ENCODE peak calls at places on chromosome 2, in nine cellular contexts. One of them, this sample, is unnamed.

GRCh38 chr2:226607379-226607778 is 192.2 kb downstream of the IRS1 start:
- DNase-seq in stomach: no peak
- DNase-seq in A549: peak; percentile 16
- DNase-seq in breast epithelium: no peak
- DNase-seq in tibial nerve: no peak
- DNase-seq in suprapubic skin: no peak
- DNase-seq in heart left ventricle: no peak
- DNase-seq in body of pancreas: no peak
- DNase-seq in ovary: no peak
- DNase-seq in this sample: no peak

GRCh38 chr2:238128061-238129040 is 10.1 kb upstream of the KLHL30 start:
- DNase-seq in suprapubic skin: no peak
- DNase-seq in stomach: no peak
- DNase-seq in body of pancreas: no peak
- DNase-seq in tibial nerve: no peak
- DNase-seq in A549: no peak
- DNase-seq in heart left ventricle: peak; percentile 57
- DNase-seq in ovary: no peak
- DNase-seq in breast epithelium: no peak
- DNase-seq in this sample: no peak

GRCh38 chr2:19435815-19436214 is 77.4 kb upstream of the OSR1 start:
- DNase-seq in stomach: no peak
- DNase-seq in tibial nerve: no peak
- DNase-seq in suprapubic skin: no peak
- DNase-seq in breast epithelium: no peak
- DNase-seq in A549: no peak
- DNase-seq in body of pancreas: no peak
- DNase-seq in heart left ventricle: no peak
- DNase-seq in ovary: no peak
- DNase-seq in this sample: no peak

GRCh38 chr2:120134263-120134662 is 88.9 kb downstream of the TMEM185B start:
- DNase-seq in stomach: no peak
- DNase-seq in breast epithelium: no peak
- DNase-seq in tibial nerve: no peak
- DNase-seq in body of pancreas: no peak
- DNase-seq in suprapubic skin: no peak
- DNase-seq in ovary: no peak
- DNase-seq in A549: peak; percentile 78
- DNase-seq in heart left ventricle: no peak
- DNase-seq in this sample: no peak

GRCh38 chr2:112648081-112648480 is 2.3 kb downstream of the SLC20A1 start:
- DNase-seq in body of pancreas: no peak
- DNase-seq in ovary: no peak
- DNase-seq in stomach: no peak
- DNase-seq in suprapubic skin: no peak
- DNase-seq in A549: no peak
- DNase-seq in breast epithelium: no peak
- DNase-seq in tibial nerve: no peak
- DNase-seq in heart left ventricle: no peak
- DNase-seq in this sample: no peak

GRCh38 chr2:9492927-9493326 is 18.6 kb downstream of the IAH1 start:
- DNase-seq in heart left ventricle: no peak
- DNase-seq in ovary: no peak
- DNase-seq in body of pancreas: no peak
- DNase-seq in A549: no peak
- DNase-seq in suprapubic skin: no peak
- DNase-seq in stomach: no peak
- DNase-seq in breast epithelium: no peak
- DNase-seq in tibial nerve: no peak
- DNase-seq in this sample: no peak

GRCh38 chr2:222751821-222752719 is 80.6 kb downstream of the MOGAT1 start:
- DNase-seq in breast epithelium: no peak
- DNase-seq in heart left ventricle: no peak
- DNase-seq in tibial nerve: no peak
- DNase-seq in body of pancreas: no peak
- DNase-seq in ovary: no peak
- DNase-seq in A549: no peak
- DNase-seq in suprapubic skin: no peak
- DNase-seq in stomach: no peak
- DNase-seq in this sample: no peak

GRCh38 chr2:241291977-241292376 is 23.5 kb downstream of the HDLBP start:
- DNase-seq in tibial nerve: no peak
- DNase-seq in heart left ventricle: no peak
- DNase-seq in suprapubic skin: no peak
- DNase-seq in stomach: no peak
- DNase-seq in body of pancreas: no peak
- DNase-seq in A549: no peak
- DNase-seq in ovary: no peak
- DNase-seq in breast epithelium: no peak
- DNase-seq in this sample: no peak

GRCh38 chr2:112220831-112221230 is 34.0 kb downstream of the ZC3H8 start:
- DNase-seq in breast epithelium: no peak
- DNase-seq in heart left ventricle: no peak
- DNase-seq in A549: no peak
- DNase-seq in ovary: no peak
- DNase-seq in body of pancreas: no peak
- DNase-seq in tibial nerve: no peak
- DNase-seq in suprapubic skin: no peak
- DNase-seq in stomach: no peak
- DNase-seq in this sample: no peak

GRCh38 chr2:117851969-117852368 is 37.5 kb downstream of the DDX18 start:
- DNase-seq in heart left ventricle: no peak
- DNase-seq in stomach: no peak
- DNase-seq in breast epithelium: no peak
- DNase-seq in body of pancreas: no peak
- DNase-seq in A549: no peak
- DNase-seq in suprapubic skin: no peak
- DNase-seq in tibial nerve: no peak
- DNase-seq in ovary: no peak
- DNase-seq in this sample: no peak

GRCh38 chr2:85310330-85310729 is 17.5 kb downstream of the TGOLN2 start:
- DNase-seq in body of pancreas: no peak
- DNase-seq in ovary: no peak
- DNase-seq in heart left ventricle: no peak
- DNase-seq in stomach: no peak
- DNase-seq in tibial nerve: no peak
- DNase-seq in breast epithelium: no peak
- DNase-seq in A549: no peak
- DNase-seq in suprapubic skin: no peak
- DNase-seq in this sample: no peak
- H3K27ac ChIP-seq in body of pancreas: no peak overlapping the region
- H3K27ac ChIP-seq in ovary: no peak overlapping the region
- H3K27ac ChIP-seq in heart left ventricle: no peak overlapping the region
- H3K27ac ChIP-seq in stomach: peak overlapping the region; percentile 65
- H3K27ac ChIP-seq in tibial nerve: no peak overlapping the region
- H3K27ac ChIP-seq in breast epithelium: no peak overlapping the region
- H3K27ac ChIP-seq in A549: no peak overlapping the region
- H3K27ac ChIP-seq in suprapubic skin: no peak overlapping the region
- H3K27ac ChIP-seq in this sample: peak overlapping the region; percentile 1

GRCh38 chr2:14355102-14355501 is 277.4 kb upstream of the LRATD1 start:
- DNase-seq in body of pancreas: no peak
- DNase-seq in suprapubic skin: no peak
- DNase-seq in heart left ventricle: no peak
- DNase-seq in breast epithelium: no peak
- DNase-seq in tibial nerve: no peak
- DNase-seq in A549: no peak
- DNase-seq in stomach: no peak
- DNase-seq in ovary: no peak
- DNase-seq in this sample: no peak
- H3K9me3 ChIP-seq in body of pancreas: no peaks in the 10 kb centered on the region
- H3K9me3 ChIP-seq in suprapubic skin: no peaks in the 10 kb centered on the region
- H3K9me3 ChIP-seq in heart left ventricle: no peaks in the 10 kb centered on the region
- H3K9me3 ChIP-seq in breast epithelium: no peaks in the 10 kb centered on the region
- H3K9me3 ChIP-seq in tibial nerve: no peaks in the 10 kb centered on the region
- H3K9me3 ChIP-seq in A549: peaks cover 3% of the 10 kb centered on the region
- H3K9me3 ChIP-seq in stomach: no peaks in the 10 kb centered on the region
- H3K9me3 ChIP-seq in ovary: no peaks in the 10 kb centered on the region
- H3K9me3 ChIP-seq in this sample: no peaks in the 10 kb centered on the region

GRCh38 chr2:227819398-227819697 is 5.7 kb downstream of the CCL20 start:
- DNase-seq in body of pancreas: no peak
- DNase-seq in tibial nerve: no peak
- DNase-seq in A549: no peak
- DNase-seq in ovary: no peak
- DNase-seq in stomach: no peak
- DNase-seq in heart left ventricle: no peak
- DNase-seq in suprapubic skin: no peak
- DNase-seq in breast epithelium: no peak
- DNase-seq in this sample: no peak

GRCh38 chr2:227816507-227817274 is 3.0 kb downstream of the CCL20 start:
- DNase-seq in ovary: no peak
- DNase-seq in heart left ventricle: no peak
- DNase-seq in body of pancreas: no peak
- DNase-seq in A549: peak; percentile 31
- DNase-seq in tibial nerve: no peak
- DNase-seq in suprapubic skin: no peak
- DNase-seq in breast epithelium: no peak
- DNase-seq in stomach: no peak
- DNase-seq in this sample: no peak

GRCh38 chr2:227817336-227817735 is 3.7 kb downstream of the CCL20 start:
- DNase-seq in A549: no peak
- DNase-seq in breast epithelium: no peak
- DNase-seq in heart left ventricle: no peak
- DNase-seq in stomach: no peak
- DNase-seq in body of pancreas: no peak
- DNase-seq in suprapubic skin: no peak
- DNase-seq in ovary: no peak
- DNase-seq in tibial nerve: no peak
- DNase-seq in this sample: no peak

GRCh38 chr2:227817940-227818568 is 4.4 kb downstream of the CCL20 start:
- DNase-seq in suprapubic skin: peak; percentile 87
- DNase-seq in tibial nerve: peak; percentile 71
- DNase-seq in heart left ventricle: peak; percentile 80
- DNase-seq in breast epithelium: peak; percentile 59
- DNase-seq in ovary: peak; percentile 46
- DNase-seq in A549: peak; percentile 99
- DNase-seq in body of pancreas: peak; percentile 88
- DNase-seq in stomach: peak; percentile 90
- DNase-seq in this sample: peak; percentile 64

GRCh38 chr2:227818569-227819397 is 5.1 kb downstream of the CCL20 start:
- DNase-seq in body of pancreas: peak; percentile 64
- DNase-seq in tibial nerve: peak; percentile 26
- DNase-seq in A549: peak; percentile 96
- DNase-seq in stomach: peak; percentile 53
- DNase-seq in heart left ventricle: no peak
- DNase-seq in suprapubic skin: no peak
- DNase-seq in breast epithelium: no peak
- DNase-seq in ovary: peak; percentile 18
- DNase-seq in this sample: no peak
- TF ChIP-seq POLR2A in body of pancreas: no peak
- TF ChIP-seq POLR2A in tibial nerve: no peak
- TF ChIP-seq POLR2A in A549: no peak
- TF ChIP-seq POLR2A in stomach: no peak
- TF ChIP-seq POLR2A in heart left ventricle: no peak
- TF ChIP-seq POLR2A in suprapubic skin: no peak
- TF ChIP-seq POLR2A in breast epithelium: no peak
- TF ChIP-seq POLR2A in ovary: no peak
- TF ChIP-seq POLR2A in this sample: no peak

DNA sequence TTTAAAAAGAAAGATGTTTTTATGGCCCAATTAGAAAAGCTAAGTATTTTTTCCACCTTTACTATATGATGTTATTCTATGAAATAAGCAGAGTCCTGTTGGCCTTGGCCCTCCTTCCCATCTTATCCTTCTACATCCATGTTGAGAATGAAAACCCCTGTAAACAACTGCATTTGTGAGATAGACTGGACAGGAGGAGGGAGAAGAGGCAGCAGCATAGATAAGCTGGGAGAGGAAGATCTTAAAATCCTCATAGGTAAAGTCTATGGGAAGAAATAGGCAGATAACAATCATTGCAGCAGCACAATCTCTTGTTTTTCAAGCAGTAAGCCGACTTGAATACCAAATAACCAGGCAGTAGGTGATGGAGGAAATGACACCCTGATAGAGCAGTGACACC is 207.6 kb upstream of the PARD3B start:
- DNase-seq in breast epithelium: no peak
- DNase-seq in ovary: no peak
- DNase-seq in stomach: no peak
- DNase-seq in body of pancreas: no peak
- DNase-seq in A549: no peak
- DNase-seq in suprapubic skin: no peak
- DNase-seq in tibial nerve: no peak
- DNase-seq in heart left ventricle: no peak
- DNase-seq in this sample: no peak
- H3K27ac ChIP-seq in breast epithelium: no peak overlapping the region
- H3K27ac ChIP-seq in ovary: no peak overlapping the region
- H3K27ac ChIP-seq in stomach: no peak overlapping the region
- H3K27ac ChIP-seq in body of pancreas: no peak overlapping the region
- H3K27ac ChIP-seq in A549: no peak overlapping the region
- H3K27ac ChIP-seq in suprapubic skin: no peak overlapping the region
- H3K27ac ChIP-seq in tibial nerve: no peak overlapping the region
- H3K27ac ChIP-seq in heart left ventricle: no peak overlapping the region
- H3K27ac ChIP-seq in this sample: no peak overlapping the region

GRCh38 chr2:22270341-22270740 is 1114.6 kb upstream of the KLHL29 start:
- DNase-seq in breast epithelium: no peak
- DNase-seq in body of pancreas: no peak
- DNase-seq in A549: no peak
- DNase-seq in heart left ventricle: no peak
- DNase-seq in suprapubic skin: no peak
- DNase-seq in stomach: no peak
- DNase-seq in ovary: no peak
- DNase-seq in tibial nerve: no peak
- DNase-seq in this sample: no peak
- H3K9me3 ChIP-seq in breast epithelium: peaks cover 12% of the 10 kb centered on the region
- H3K9me3 ChIP-seq in body of pancreas: no peaks in the 10 kb centered on the region
- H3K9me3 ChIP-seq in A549: peaks cover 3% of the 10 kb centered on the region
- H3K9me3 ChIP-seq in heart left ventricle: no peaks in the 10 kb centered on the region
- H3K9me3 ChIP-seq in suprapubic skin: no peaks in the 10 kb centered on the region
- H3K9me3 ChIP-seq in stomach: peaks cover 7% of the 10 kb centered on the region
- H3K9me3 ChIP-seq in ovary: no peaks in the 10 kb centered on the region
- H3K9me3 ChIP-seq in tibial nerve: no peaks in the 10 kb centered on the region
- H3K9me3 ChIP-seq in this sample: no peaks in the 10 kb centered on the region

DNA sequence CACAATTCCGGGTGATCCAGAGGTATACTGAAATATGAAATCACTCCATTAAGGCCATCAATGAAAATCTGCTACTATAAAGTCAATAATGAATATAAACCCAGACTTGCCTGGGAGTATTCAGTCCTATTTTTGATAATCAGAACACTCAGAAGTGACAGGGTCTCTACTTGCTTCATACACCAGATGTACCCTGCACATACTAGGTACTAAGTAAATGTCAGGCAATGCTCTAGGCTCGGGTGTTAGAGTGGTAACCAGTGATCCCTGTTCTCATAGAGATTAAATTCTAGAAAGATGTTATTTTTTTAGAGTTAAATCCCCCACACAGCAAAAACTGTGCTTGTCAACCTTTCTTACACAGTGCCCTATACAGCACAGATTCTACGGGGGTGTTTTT is 12.3 kb downstream of the STAT1 start:
- DNase-seq in A549: no peak
- DNase-seq in ovary: no peak
- DNase-seq in body of pancreas: no peak
- DNase-seq in breast epithelium: no peak
- DNase-seq in heart left ventricle: no peak
- DNase-seq in stomach: no peak
- DNase-seq in suprapubic skin: no peak
- DNase-seq in tibial nerve: no peak
- DNase-seq in this sample: no peak
- TF ChIP-seq POLR2A in A549: no peak
- TF ChIP-seq POLR2A in ovary: no peak
- TF ChIP-seq POLR2A in body of pancreas: no peak
- TF ChIP-seq POLR2A in breast epithelium: no peak
- TF ChIP-seq POLR2A in heart left ventricle: no peak
- TF ChIP-seq POLR2A in stomach: no peak
- TF ChIP-seq POLR2A in suprapubic skin: no peak
- TF ChIP-seq POLR2A in tibial nerve: no peak
- TF ChIP-seq POLR2A in this sample: no peak